ENCODE peak calls at places on chromosomes 2 and 18, in seven cellular contexts. S is colonic mucosa, R is MM.1S, J is stomach, X is body of pancreas, Q is tibial nerve, T is pancreas. F is an unnamed sample.

GRCh38 chr2:222319576-222320440 is 21.0 kb upstream of the PAX3 start:
- DNase-seq in S (peak), R (peak), J (no peak), X (no peak), Q (no peak), T (peak), F (no peak)

GRCh38 chr2:138059967-138060635 is 95.8 kb downstream of the HNMT start:
- DNase-seq in S (no peak), R (no peak), J (peak), X (peak), Q (peak), T (peak), F (no peak)

GRCh38 chr2:217286833-217287232 is 427.0 kb upstream of the TNP1 start:
- DNase-seq in S (no peak), R (no peak), J (no peak), X (no peak), Q (no peak), T (no peak), F (no peak)

GRCh38 chr2:217471329-217471728 is 531.5 kb downstream of the TNS1 start:
- DNase-seq in S (no peak), R (no peak), J (no peak), X (no peak), Q (no peak), T (no peak), F (no peak)

GRCh38 chr2:102321954-102322719 is 10.8 kb downstream of the IL1RL1 start:
- DNase-seq in S (no peak), R (no peak), J (no peak), X (no peak), Q (no peak), T (no peak), F (no peak)

GRCh38 chr2:112239862-112240261 is 15.0 kb downstream of the ZC3H8 start:
- DNase-seq in S (no peak), R (no peak), J (no peak), X (no peak), Q (no peak), T (no peak), F (no peak)

GRCh38 chr2:64212801-64213321 is 68.6 kb upstream of the PELI1 start:
- DNase-seq in S (no peak), R (peak), J (no peak), X (no peak), Q (no peak), T (no peak), F (no peak)

GRCh38 chr2:148567716-148568115 is 76.8 kb upstream of the EPC2 start:
- DNase-seq in S (no peak), R (peak), J (no peak), X (no peak), Q (no peak), T (no peak), F (no peak)

GRCh38 chr2:3433339-3433699 is 53.8 kb downstream of the TRAPPC12 start:
- DNase-seq in S (no peak), R (no peak), J (no peak), X (no peak), Q (no peak), T (no peak), F (no peak)

GRCh38 chr2:11708106-11708505 is 38.1 kb upstream of the NTSR2 start:
- DNase-seq in S (no peak), R (no peak), J (no peak), X (no peak), Q (no peak), T (no peak), F (no peak)

GRCh38 chr2:128315829-128316776 is 2.6 kb downstream of the HS6ST1 start:
- DNase-seq in S (peak), R (no peak), J (peak), X (peak), Q (no peak), T (peak), F (no peak)

GRCh38 chr2:1884933-1885580 is 140.7 kb upstream of the PXDN start:
- DNase-seq in S (no peak), R (no peak), J (no peak), X (no peak), Q (peak), T (no peak), F (peak)

GRCh38 chr18:27223570-27224340 is 38.6 kb upstream of the CHST9 start:
- DNase-seq in S (no peak), R (no peak), J (no peak), X (no peak), Q (no peak), T (no peak), F (no peak)

GRCh38 chr18:76406791-76407190 is 88.3 kb downstream of the ZNF516 start:
- DNase-seq in S (no peak), R (no peak), J (no peak), X (no peak), Q (no peak), T (no peak), F (no peak)

GRCh38 chr2:152546230-152546837 is 170.9 kb downstream of the PRPF40A start:
- DNase-seq in S (peak), R (no peak), J (no peak), X (peak), Q (no peak), T (no peak), F (no peak)

GRCh38 chr18:5159080-5159479 is 38.0 kb downstream of the AKAIN1 start:
- DNase-seq in S (no peak), R (no peak), J (no peak), X (no peak), Q (no peak), T (no peak), F (no peak)

GRCh38 chr2:65370387-65371093 is 61.9 kb downstream of the SPRED2 start:
- DNase-seq in S (peak), R (no peak), J (no peak), X (no peak), Q (no peak), T (no peak), F (no peak)

GRCh38 chr2:29260151-29260772 is 145.0 kb downstream of the CLIP4 start:
- DNase-seq in S (no peak), R (no peak), J (no peak), X (no peak), Q (no peak), T (no peak), F (no peak)

GRCh38 chr2:241035818-241036396 is 37.5 kb downstream of the SNED1 start:
- DNase-seq in S (no peak), R (no peak), J (no peak), X (no peak), Q (no peak), T (no peak), F (no peak)
- H3K4me3 ChIP-seq in S (peak), R (peak), J (peak), X (no peak), Q (peak), T (peak), F (peak)

DNA sequence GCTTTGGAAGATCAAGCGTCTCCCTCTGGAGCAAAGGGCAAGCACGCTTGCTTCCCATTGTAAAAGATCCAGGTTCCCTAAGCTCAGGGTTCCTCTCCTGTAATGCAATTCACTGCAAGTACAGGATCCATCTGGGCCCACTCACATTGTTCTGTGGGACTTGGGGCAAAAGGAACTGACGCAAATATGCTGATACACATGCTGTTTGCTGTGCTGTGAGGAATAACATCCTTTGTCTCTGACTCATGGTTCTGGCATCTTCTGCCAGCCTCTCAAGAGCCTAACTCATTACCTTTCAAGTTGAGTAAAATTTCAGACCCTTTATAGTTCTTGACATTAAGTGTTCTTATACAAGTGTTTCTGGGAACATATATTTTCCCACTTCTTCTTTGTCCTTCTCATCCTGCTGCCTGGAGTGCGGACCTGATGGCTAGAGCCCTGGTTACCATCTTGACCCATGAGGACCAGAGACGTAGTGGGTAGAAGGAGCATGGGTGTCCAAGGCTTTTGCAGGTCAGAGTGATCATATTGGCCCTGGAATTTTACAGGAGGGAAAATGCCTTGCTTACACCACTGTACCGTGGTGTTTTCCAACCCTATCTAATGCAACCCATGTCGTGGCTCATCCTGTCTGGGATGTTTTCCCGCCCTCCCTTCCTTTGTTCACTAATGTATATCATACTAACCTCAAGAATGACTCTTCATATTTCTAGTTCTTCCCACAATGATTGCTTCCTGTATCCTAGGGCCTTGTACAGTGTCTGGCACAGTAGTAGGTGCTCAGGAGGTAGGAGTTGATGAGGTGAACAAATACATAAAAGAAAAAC is 145.7 kb upstream of the GLI2 start:
- DNase-seq in S (no peak), R (no peak), J (no peak), X (no peak), Q (no peak), T (no peak), F (peak)
- TF ChIP-seq CTCF in S (no peak), R (no peak), J (no peak), X (no peak), Q (no peak), T (no peak), F (no peak)

GRCh38 chr2:118832071-118832790 is 15.2 kb downstream of the EN1 start:
- DNase-seq in S (no peak), R (no peak), J (no peak), X (no peak), Q (no peak), T (no peak), F (no peak)

GRCh38 chr2:118832791-118833715 is 14.4 kb downstream of the EN1 start:
- DNase-seq in S (no peak), R (no peak), J (no peak), X (no peak), Q (no peak), T (no peak), F (no peak)

GRCh38 chr2:118830886-118831285 is 16.6 kb downstream of the EN1 start:
- DNase-seq in S (no peak), R (no peak), J (no peak), X (no peak), Q (no peak), T (no peak), F (no peak)

GRCh38 chr2:118833716-118834439 is 13.6 kb downstream of the EN1 start:
- DNase-seq in S (no peak), R (no peak), J (no peak), X (no peak), Q (no peak), T (no peak), F (no peak)

GRCh38 chr2:118830121-118830520 is 17.3 kb downstream of the EN1 start:
- DNase-seq in S (no peak), R (peak), J (no peak), X (no peak), Q (no peak), T (no peak), F (no peak)
- H3K4me3 ChIP-seq in S (no peak), R (no peak), J (no peak), X (no peak), Q (no peak), T (no peak), F (no peak)

GRCh38 chr2:230068658-230069080 is at the start of gene SLC16A14:
- DNase-seq in S (peak), R (peak), J (no peak), X (peak), Q (no peak), T (peak), F (peak)
- TF ChIP-seq CTCF in S (peak), R (peak), J (no peak), X (peak), Q (peak), T (no peak), F (peak)

F was measured in epithelial cell of proximal tubule.